ENCODE peak calls at places on chromosomes 6 and 20, in seven cellular contexts. F is osteocyte, V is neural crest cell, Q is WTC11, P is RWPE1, C is left ventricle myocardium inferior, T is cardiac fibroblast. H is an unnamed sample.

GRCh38 chr6:22575190-22575589 is 5.8 kb downstream of the HDGFL1 start:
- DNase-seq in F (no peak), V (no peak), Q (no peak), P (no peak), C (no peak), T (peak; percentile 68), H (no peak)

GRCh38 chr6:148559848-148560433 is 186.9 kb upstream of the UST start:
- DNase-seq in F (peak; percentile 93), V (peak; percentile 88), Q (peak; percentile 85), P (peak; percentile 58), C (peak; percentile 71), T (peak; percentile 67), H (peak; percentile 81)

GRCh38 chr6:166411721-166412151 is 29.0 kb upstream of the MPC1 start:
- DNase-seq in F (no peak), V (no peak), Q (no peak), P (no peak), C (no peak), T (no peak), H (no peak)

GRCh38 chr6:150898390-150899170 is 33.1 kb downstream of the MTHFD1L start:
- DNase-seq in F (no peak), V (no peak), Q (no peak), P (no peak), C (no peak), T (peak; percentile 32), H (no peak)

GRCh38 chr6:28081486-28081751 is 1.1 kb downstream of the ZNF165 start:
- DNase-seq in F (no peak), V (no peak), Q (no peak), P (no peak), C (no peak), T (no peak), H (no peak)

GRCh38 chr20:13320702-13321101 is 99.6 kb downstream of the ISM1 start:
- DNase-seq in F (no peak), V (no peak), Q (no peak), P (no peak), C (no peak), T (no peak), H (no peak)

GRCh38 chr20:13212750-13213149 is 8.3 kb upstream of the ISM1 start:
- DNase-seq in F (no peak), V (no peak), Q (no peak), P (no peak), C (no peak), T (no peak), H (no peak)

GRCh38 chr6:166410426-166410935 is 27.7 kb upstream of the MPC1 start:
- DNase-seq in F (no peak), V (no peak), Q (no peak), P (no peak), C (no peak), T (no peak), H (no peak)

GRCh38 chr20:60055740-60056139 is 97.5 kb downstream of the CDH26 start:
- DNase-seq in F (peak; percentile 59), V (no peak), Q (no peak), P (peak; percentile 73), C (peak; percentile 57), T (peak; percentile 20), H (no peak)

GRCh38 chr20:23231561-23232218 is 118.9 kb upstream of the NXT1 start:
- DNase-seq in F (peak; percentile 73), V (no peak), Q (no peak), P (peak; percentile 20), C (no peak), T (peak; percentile 84), H (no peak)

DNA sequence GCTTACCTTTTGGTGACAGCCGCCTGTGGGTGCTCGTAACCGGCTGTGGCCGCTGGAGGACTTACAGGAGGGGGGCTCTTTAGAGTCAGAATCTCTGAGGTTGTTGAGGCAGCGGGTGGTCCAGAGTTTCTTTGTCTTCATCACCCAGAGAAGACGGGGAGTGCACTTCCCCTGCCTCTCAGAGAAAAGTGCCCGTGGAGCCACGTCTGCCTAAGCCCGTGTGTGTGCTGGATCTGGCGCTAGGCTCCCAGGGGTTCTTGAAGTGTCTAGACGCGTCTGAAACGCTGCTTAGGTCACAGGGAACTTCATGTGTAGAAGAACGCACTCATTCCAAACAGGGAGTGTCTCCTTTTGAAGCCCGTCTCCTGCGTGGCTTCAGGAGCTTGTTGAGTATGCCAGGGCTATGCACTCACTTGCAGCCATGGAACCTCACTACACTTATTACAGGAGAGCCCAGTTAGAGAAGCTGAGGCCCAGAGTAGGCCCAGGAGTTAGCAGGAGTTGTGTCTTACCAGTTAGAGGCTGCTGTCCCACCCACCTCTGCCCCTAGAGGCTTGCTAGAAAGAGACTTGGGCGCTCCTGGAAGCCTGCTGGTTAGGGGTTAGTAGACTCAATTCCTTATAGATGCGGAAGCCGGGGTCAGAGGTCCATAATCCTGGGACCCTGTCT is 1.3 kb downstream of the LSM14B start:
- DNase-seq in F (no peak), V (no peak), Q (no peak), P (no peak), C (no peak), T (peak; percentile 65), H (no peak)
- TF ChIP-seq CTCF in F (no peak), V (no peak), Q (no peak), P (no peak), C (no peak), T (peak; percentile 25), H (peak; percentile 22)

GRCh38 chr6:68876792-68877493 is 241.9 kb downstream of the ADGRB3 start:
- DNase-seq in F (no peak), V (no peak), Q (no peak), P (peak; percentile 4), C (no peak), T (peak; percentile 51), H (no peak)
- TF ChIP-seq CTCF in F (peak; percentile 61), V (peak; percentile 73), Q (peak; percentile 13), P (peak; percentile 43), C (peak; percentile 60), T (peak; percentile 39), H (peak; percentile 37)

GRCh38 chr20:5402903-5403531 is 86.3 kb upstream of the PROKR2 start:
- DNase-seq in F (no peak), V (peak; percentile 46), Q (peak; percentile 67), P (peak; percentile 34), C (no peak), T (peak; percentile 41), H (peak; percentile 66)
- TF ChIP-seq CTCF in F (peak; percentile 8), V (peak; percentile 56), Q (peak; percentile 62), P (peak; percentile 55), C (peak; percentile 17), T (peak; percentile 76), H (peak; percentile 88)

GRCh38 chr6:37607949-37608348 is 89.7 kb downstream of the MDGA1 start:
- DNase-seq in F (no peak), V (no peak), Q (no peak), P (peak; percentile 25), C (no peak), T (peak; percentile 22), H (no peak)
- TF ChIP-seq CTCF in F (peak; percentile 55), V (peak; percentile 57), Q (peak; percentile 11), P (no peak), C (peak; percentile 38), T (peak; percentile 61), H (peak; percentile 62)

GRCh38 chr20:2089447-2089846 is 12.2 kb upstream of the STK35 start:
- DNase-seq in F (peak; percentile 2), V (no peak), Q (no peak), P (no peak), C (no peak), T (no peak), H (no peak)

GRCh38 chr20:2093883-2094282 is 7.7 kb upstream of the STK35 start:
- DNase-seq in F (no peak), V (no peak), Q (no peak), P (no peak), C (no peak), T (no peak), H (no peak)

GRCh38 chr20:2088904-2089303 is 12.7 kb upstream of the STK35 start:
- DNase-seq in F (no peak), V (no peak), Q (no peak), P (no peak), C (no peak), T (no peak), H (no peak)

GRCh38 chr20:2093200-2093781 is 8.3 kb upstream of the STK35 start:
- DNase-seq in F (no peak), V (no peak), Q (peak; percentile 71), P (peak; percentile 43), C (no peak), T (no peak), H (peak; percentile 20)
- TF ChIP-seq CTCF in F (peak; percentile 46), V (peak; percentile 64), Q (peak; percentile 47), P (peak; percentile 84), C (peak; percentile 46), T (peak; percentile 57), H (peak; percentile 62)

DNA sequence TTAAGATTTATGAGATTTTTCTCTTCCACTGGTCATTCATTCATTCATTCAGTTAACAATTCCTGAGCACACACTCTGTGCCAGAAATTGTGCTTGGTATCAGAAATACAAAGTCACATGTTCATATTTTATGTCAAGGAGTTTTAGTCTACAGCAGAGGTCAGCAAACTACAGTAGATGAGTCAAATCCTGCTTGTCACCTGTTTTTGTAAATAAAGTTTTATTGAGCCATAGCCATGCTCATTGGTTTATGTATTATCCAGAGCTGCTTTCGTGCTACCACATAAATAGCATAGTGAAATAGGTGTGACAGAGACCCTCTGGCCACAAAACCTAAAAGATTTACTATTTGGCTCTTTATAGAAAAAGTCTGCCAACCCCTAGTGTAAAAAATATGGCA is 46.8 kb downstream of the THEMIS start:
- DNase-seq in F (no peak), V (no peak), Q (no peak), P (no peak), C (no peak), T (peak; percentile 44), H (no peak)
- TF ChIP-seq CTCF in F (no peak), V (no peak), Q (no peak), P (no peak), C (no peak), T (no peak), H (peak; percentile 50)